ENCODE peak calls at places on chromosomes 5 and 9, in eight cellular contexts. J is IMR-90, P is GM23248, W is psoas muscle, B is kidney, Q is stomach, D is uterus, V is GM23338. E is an unnamed sample.

GRCh38 chr5:91170266-91170665 is 212.9 kb downstream of the ARRDC3 start:
- DNase-seq in P (peak; percentile 87), V (no peak), Q (no peak), B (no peak), W (no peak), J (peak; percentile 85), D (no peak), E (no peak)

GRCh38 chr5:40648150-40648549 is 31.6 kb upstream of the PTGER4 start:
- DNase-seq in P (no peak), V (no peak), Q (no peak), D (no peak), J (no peak), W (no peak), B (no peak), E (no peak)

GRCh38 chr5:146785065-146785464 is 93.5 kb downstream of the PPP2R2B start:
- DNase-seq in B (no peak), Q (no peak), W (no peak), P (no peak), J (no peak), D (no peak), V (no peak), E (no peak)

GRCh38 chr9:118644066-118644465 is 725.2 kb downstream of the BRINP1 start:
- DNase-seq in D (no peak), V (no peak), W (no peak), P (no peak), J (no peak), B (no peak), Q (no peak), E (no peak)

GRCh38 chr5:153569036-153569435 is 78.6 kb downstream of the GRIA1 start:
- DNase-seq in B (no peak), W (no peak), J (peak; percentile 46), Q (no peak), P (peak; percentile 49), D (no peak), V (no peak), E (peak; percentile 47)

GRCh38 chr5:146199216-146199815 is 4.1 kb upstream of the RBM27 start:
- DNase-seq in J (no peak), D (no peak), B (no peak), Q (no peak), W (no peak), P (no peak), V (no peak), E (no peak)

GRCh38 chr9:121912812-121913627 is 180.1 kb downstream of the TTLL11 start:
- DNase-seq in V (no peak), W (no peak), D (no peak), Q (no peak), J (peak; percentile 44), P (peak; percentile 21), B (no peak), E (no peak)

GRCh38 chr5:32618962-32619361 is 33.6 kb downstream of the SUB1 start:
- DNase-seq in V (no peak), J (no peak), Q (no peak), W (no peak), D (no peak), B (no peak), P (no peak), E (no peak)

GRCh38 chr5:3010953-3011763 is 259.7 kb upstream of the IRX2 start:
- DNase-seq in D (no peak), P (no peak), Q (no peak), V (no peak), B (no peak), J (no peak), W (no peak), E (no peak)

GRCh38 chr9:69771775-69772418 is 12.1 kb upstream of the PTAR1 start:
- DNase-seq in Q (no peak), B (no peak), D (no peak), V (no peak), J (peak; percentile 90), P (peak; percentile 97), W (no peak), E (no peak)

GRCh38 chr5:14185336-14186131 is 42.4 kb downstream of the TRIO start:
- DNase-seq in P (peak; percentile 86), D (no peak), J (peak; percentile 77), Q (no peak), B (no peak), V (no peak), W (peak; percentile 66), E (peak; percentile 71)

GRCh38 chr5:7868427-7868772 is 431 bp downstream of the FASTKD3 start:
- DNase-seq in J (no peak), W (no peak), P (no peak), D (no peak), B (no peak), Q (no peak), V (no peak), E (no peak)

GRCh38 chr9:1458503-1458902 is 408.3 kb downstream of the DMRT2 start:
- DNase-seq in B (no peak), J (peak; percentile 2), Q (no peak), P (peak; percentile 87), D (no peak), V (no peak), W (no peak), E (peak; percentile 57)

GRCh38 chr9:74555015-74555414 is 57.9 kb downstream of the RORB start:
- DNase-seq in B (no peak), V (no peak), D (no peak), P (no peak), W (no peak), J (no peak), Q (no peak), E (no peak)

GRCh38 chr5:98454904-98455303 is 318.6 kb upstream of the RGMB start:
- DNase-seq in J (peak; percentile 97), D (no peak), W (no peak), B (no peak), V (no peak), Q (no peak), P (peak; percentile 98), E (peak; percentile 55)

GRCh38 chr9:105359899-105360298 is 87.9 kb upstream of the FSD1L start:
- DNase-seq in P (peak; percentile 31), B (no peak), W (no peak), D (no peak), J (peak; percentile 73), Q (no peak), V (no peak), E (peak; percentile 6)

GRCh38 chr9:105362470-105362869 is 85.4 kb upstream of the FSD1L start:
- DNase-seq in P (no peak), J (no peak), Q (no peak), W (no peak), D (no peak), V (no peak), B (no peak), E (no peak)

GRCh38 chr9:105360344-105360743 is 87.5 kb upstream of the FSD1L start:
- DNase-seq in W (no peak), P (no peak), V (no peak), B (no peak), Q (no peak), J (no peak), D (no peak), E (no peak)

GRCh38 chr9:105363842-105364241 is 84.0 kb upstream of the FSD1L start:
- DNase-seq in B (no peak), D (no peak), W (no peak), P (no peak), J (no peak), V (no peak), Q (no peak), E (no peak)

DNA sequence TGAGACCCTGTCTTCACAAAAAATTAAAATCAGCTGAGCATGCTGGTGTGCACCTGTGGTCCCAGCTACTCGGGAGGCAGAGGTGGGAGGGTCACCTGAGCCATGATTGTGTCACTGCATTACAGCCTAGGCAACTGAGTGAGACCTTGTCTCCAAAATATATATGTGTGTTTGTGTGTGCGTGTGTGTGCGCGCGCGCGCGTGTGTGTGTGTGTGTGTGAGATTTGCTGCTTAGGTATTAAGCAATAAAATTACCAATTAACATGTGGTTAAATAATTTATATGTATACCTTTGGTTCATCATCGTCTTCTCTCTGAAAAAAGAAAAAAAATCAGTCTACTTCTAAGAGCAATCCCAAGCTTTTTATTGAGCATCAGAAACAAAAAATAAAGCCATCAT is 86.0 kb upstream of the FSD1L start:
- DNase-seq in B (peak; percentile 46), J (no peak), W (no peak), P (no peak), V (no peak), Q (no peak), D (no peak), E (no peak)
- H3K4me1 ChIP-seq in B (no peaks in the 10 kb centered on the region), J (peaks cover 2% of the 10 kb centered on the region), W (no peaks in the 10 kb centered on the region), P (peaks cover 10% of the 10 kb centered on the region), V (no peaks in the 10 kb centered on the region), Q (no peaks in the 10 kb centered on the region), D (no peaks in the 10 kb centered on the region), E (peaks cover 12% of the 10 kb centered on the region)

GRCh38 chr9:136741885-136742568 is 713 bp downstream of the LCN10 start:
- DNase-seq in J (no peak), P (no peak), B (peak; percentile 75), D (no peak), V (no peak), Q (no peak), W (no peak), E (no peak)
- H3K4me3 ChIP-seq in J (no peak overlapping the region), P (no peak overlapping the region), B (no peak overlapping the region), D (no peak overlapping the region), V (peak overlapping the region; percentile 26), Q (no peak overlapping the region), W (no peak overlapping the region), E (no peak overlapping the region)

DNA sequence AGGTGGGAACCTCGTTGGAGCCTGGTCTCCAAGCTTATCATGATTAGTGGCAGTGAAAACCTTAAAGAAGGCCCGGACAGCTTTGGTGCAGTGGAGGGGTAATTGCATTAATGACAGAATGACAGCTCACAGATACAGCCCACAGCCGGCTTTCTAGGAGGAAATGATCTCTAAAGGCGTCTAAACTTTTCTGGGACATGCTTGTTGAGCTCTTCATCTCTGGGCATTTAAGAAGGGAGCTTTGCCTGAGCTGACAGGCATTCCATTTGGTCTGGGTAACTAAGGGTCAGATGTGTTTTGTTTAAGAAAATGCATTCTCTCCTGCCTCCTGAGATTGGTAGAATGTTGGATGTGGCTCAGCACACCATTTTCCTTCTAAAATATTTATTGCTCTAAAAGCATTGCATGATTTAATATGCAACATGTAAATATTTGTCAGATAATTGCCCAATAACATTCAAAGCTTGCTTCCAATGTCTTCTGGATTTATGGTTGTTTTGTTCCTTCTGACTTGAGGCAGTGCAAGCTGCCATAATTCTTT is 4.0 kb downstream of the ANKRD33B start:
- DNase-seq in W (no peak), P (peak; percentile 54), J (peak; percentile 75), D (no peak), V (no peak), B (no peak), Q (no peak), E (peak; percentile 50)
- H3K27ac ChIP-seq in W (peak overlapping the region; percentile 55), P (no peak overlapping the region), J (peak overlapping the region; percentile 79), D (peak overlapping the region; percentile 88), V (no peak overlapping the region), B (no peak overlapping the region), Q (no peak overlapping the region), E (no peak overlapping the region)

GRCh38 chr9:93955356-93956182 is 414 bp upstream of the BARX1 start:
- DNase-seq in V (peak; percentile 87), P (peak; percentile 48), Q (no peak), J (no peak), B (no peak), D (no peak), W (no peak), E (no peak)
- H3K4me1 ChIP-seq in V (peaks cover 58% of the 10 kb centered on the region), P (no peaks in the 10 kb centered on the region), Q (peaks cover 46% of the 10 kb centered on the region), J (peaks cover 3% of the 10 kb centered on the region), B (peaks cover 26% of the 10 kb centered on the region), D (no peaks in the 10 kb centered on the region), W (peaks cover 25% of the 10 kb centered on the region), E (no peaks in the 10 kb centered on the region)

E was measured in SJSA1.